ENCODE peak calls at places on chromosomes 5 and 9, in ten cellular contexts. One of them, this sample, is unnamed.

GRCh38 chr5:37112383-37112991 is 136.7 kb downstream of the CPLANE1 start:
- DNase-seq in astrocyte: peak; percentile 8
- DNase-seq in PC-3: no peak
- DNase-seq in left ventricle myocardium inferior: no peak
- DNase-seq in A549: no peak
- DNase-seq in upper lobe of left lung: no peak
- DNase-seq in neural progenitor cell: no peak
- DNase-seq in stomach: no peak
- DNase-seq in lung: no peak
- DNase-seq in mammary epithelial cell: no peak
- DNase-seq in this sample: no peak

GRCh38 chr5:68279960-68280359 is 64.4 kb downstream of the PIK3R1 start:
- DNase-seq in astrocyte: no peak
- DNase-seq in PC-3: no peak
- DNase-seq in left ventricle myocardium inferior: no peak
- DNase-seq in A549: no peak
- DNase-seq in upper lobe of left lung: no peak
- DNase-seq in neural progenitor cell: no peak
- DNase-seq in stomach: no peak
- DNase-seq in lung: no peak
- DNase-seq in mammary epithelial cell: no peak
- DNase-seq in this sample: no peak

GRCh38 chr5:180286-180918 is 10.9 kb upstream of the LRRC14B start:
- DNase-seq in astrocyte: no peak
- DNase-seq in PC-3: no peak
- DNase-seq in left ventricle myocardium inferior: no peak
- DNase-seq in A549: no peak
- DNase-seq in upper lobe of left lung: peak; percentile 1
- DNase-seq in neural progenitor cell: peak; percentile 20
- DNase-seq in stomach: no peak
- DNase-seq in lung: no peak
- DNase-seq in mammary epithelial cell: no peak
- DNase-seq in this sample: peak; percentile 26

GRCh38 chr5:173311818-173312585 is 16.2 kb downstream of the STC2 start:
- DNase-seq in astrocyte: no peak
- DNase-seq in PC-3: no peak
- DNase-seq in left ventricle myocardium inferior: no peak
- DNase-seq in A549: no peak
- DNase-seq in upper lobe of left lung: no peak
- DNase-seq in neural progenitor cell: no peak
- DNase-seq in stomach: no peak
- DNase-seq in lung: no peak
- DNase-seq in mammary epithelial cell: no peak
- DNase-seq in this sample: no peak

GRCh38 chr5:62143268-62144229 is 162.5 kb upstream of the KIF2A start:
- DNase-seq in astrocyte: peak; percentile 11
- DNase-seq in PC-3: peak; percentile 54
- DNase-seq in left ventricle myocardium inferior: no peak
- DNase-seq in A549: peak; percentile 25
- DNase-seq in upper lobe of left lung: no peak
- DNase-seq in neural progenitor cell: peak; percentile 49
- DNase-seq in stomach: no peak
- DNase-seq in lung: no peak
- DNase-seq in mammary epithelial cell: peak; percentile 40
- DNase-seq in this sample: no peak

GRCh38 chr9:90000925-90001324 is 396.1 kb downstream of the GADD45G start:
- DNase-seq in astrocyte: no peak
- DNase-seq in PC-3: no peak
- DNase-seq in left ventricle myocardium inferior: no peak
- DNase-seq in A549: no peak
- DNase-seq in upper lobe of left lung: no peak
- DNase-seq in neural progenitor cell: no peak
- DNase-seq in stomach: no peak
- DNase-seq in lung: no peak
- DNase-seq in mammary epithelial cell: no peak
- DNase-seq in this sample: no peak

GRCh38 chr9:593809-594208 is 247.7 kb upstream of the DMRT1 start:
- DNase-seq in astrocyte: no peak
- DNase-seq in PC-3: no peak
- DNase-seq in left ventricle myocardium inferior: no peak
- DNase-seq in A549: no peak
- DNase-seq in upper lobe of left lung: no peak
- DNase-seq in neural progenitor cell: no peak
- DNase-seq in stomach: no peak
- DNase-seq in lung: no peak
- DNase-seq in mammary epithelial cell: no peak
- DNase-seq in this sample: no peak

GRCh38 chr9:111700776-111701175 is 39.4 kb downstream of the GNG10 start:
- DNase-seq in astrocyte: no peak
- DNase-seq in PC-3: peak; percentile 3
- DNase-seq in left ventricle myocardium inferior: no peak
- DNase-seq in A549: no peak
- DNase-seq in upper lobe of left lung: no peak
- DNase-seq in neural progenitor cell: no peak
- DNase-seq in stomach: no peak
- DNase-seq in lung: no peak
- DNase-seq in mammary epithelial cell: no peak
- DNase-seq in this sample: no peak

GRCh38 chr5:55916986-55917385 is 65.8 kb downstream of the IL31RA start:
- DNase-seq in astrocyte: no peak
- DNase-seq in PC-3: no peak
- DNase-seq in left ventricle myocardium inferior: no peak
- DNase-seq in A549: no peak
- DNase-seq in upper lobe of left lung: no peak
- DNase-seq in neural progenitor cell: no peak
- DNase-seq in stomach: no peak
- DNase-seq in lung: no peak
- DNase-seq in mammary epithelial cell: no peak
- DNase-seq in this sample: no peak

GRCh38 chr5:60161340-60161934 is 267.9 kb upstream of the PDE4D start:
- DNase-seq in astrocyte: peak; percentile 25
- DNase-seq in PC-3: peak; percentile 53
- DNase-seq in left ventricle myocardium inferior: no peak
- DNase-seq in A549: peak; percentile 45
- DNase-seq in upper lobe of left lung: no peak
- DNase-seq in neural progenitor cell: peak; percentile 45
- DNase-seq in stomach: no peak
- DNase-seq in lung: no peak
- DNase-seq in mammary epithelial cell: peak; percentile 11
- DNase-seq in this sample: no peak

GRCh38 chr5:133373121-133373870 is 239.0 kb downstream of the FSTL4 start:
- DNase-seq in astrocyte: no peak
- DNase-seq in PC-3: no peak
- DNase-seq in left ventricle myocardium inferior: no peak
- DNase-seq in A549: peak; percentile 10
- DNase-seq in upper lobe of left lung: no peak
- DNase-seq in neural progenitor cell: no peak
- DNase-seq in stomach: no peak
- DNase-seq in lung: no peak
- DNase-seq in mammary epithelial cell: peak; percentile 78
- DNase-seq in this sample: no peak

GRCh38 chr5:133381571-133382365 is 230.6 kb downstream of the FSTL4 start:
- DNase-seq in astrocyte: no peak
- DNase-seq in PC-3: no peak
- DNase-seq in left ventricle myocardium inferior: no peak
- DNase-seq in A549: no peak
- DNase-seq in upper lobe of left lung: no peak
- DNase-seq in neural progenitor cell: no peak
- DNase-seq in stomach: peak; percentile 23
- DNase-seq in lung: no peak
- DNase-seq in mammary epithelial cell: no peak
- DNase-seq in this sample: no peak

GRCh38 chr5:133376986-133377385 is 235.4 kb downstream of the FSTL4 start:
- DNase-seq in astrocyte: no peak
- DNase-seq in PC-3: no peak
- DNase-seq in left ventricle myocardium inferior: no peak
- DNase-seq in A549: no peak
- DNase-seq in upper lobe of left lung: no peak
- DNase-seq in neural progenitor cell: no peak
- DNase-seq in stomach: no peak
- DNase-seq in lung: no peak
- DNase-seq in mammary epithelial cell: no peak
- DNase-seq in this sample: no peak

GRCh38 chr5:133381041-133381440 is 231.3 kb downstream of the FSTL4 start:
- DNase-seq in astrocyte: no peak
- DNase-seq in PC-3: no peak
- DNase-seq in left ventricle myocardium inferior: no peak
- DNase-seq in A549: no peak
- DNase-seq in upper lobe of left lung: no peak
- DNase-seq in neural progenitor cell: no peak
- DNase-seq in stomach: no peak
- DNase-seq in lung: no peak
- DNase-seq in mammary epithelial cell: no peak
- DNase-seq in this sample: no peak

GRCh38 chr5:133377736-133378135 is 234.6 kb downstream of the FSTL4 start:
- DNase-seq in astrocyte: no peak
- DNase-seq in PC-3: no peak
- DNase-seq in left ventricle myocardium inferior: no peak
- DNase-seq in A549: no peak
- DNase-seq in upper lobe of left lung: no peak
- DNase-seq in neural progenitor cell: no peak
- DNase-seq in stomach: no peak
- DNase-seq in lung: no peak
- DNase-seq in mammary epithelial cell: no peak
- DNase-seq in this sample: no peak
- TF ChIP-seq CTCF in astrocyte: no peak
- TF ChIP-seq CTCF in PC-3: no peak
- TF ChIP-seq CTCF in left ventricle myocardium inferior: no peak
- TF ChIP-seq CTCF in A549: no peak
- TF ChIP-seq CTCF in upper lobe of left lung: no peak
- TF ChIP-seq CTCF in neural progenitor cell: no peak
- TF ChIP-seq CTCF in stomach: no peak
- TF ChIP-seq CTCF in lung: no peak
- TF ChIP-seq CTCF in mammary epithelial cell: no peak
- TF ChIP-seq CTCF in this sample: no peak

GRCh38 chr9:108444400-108445358 is 411.1 kb downstream of the ACTL7B start:
- DNase-seq in astrocyte: peak; percentile 95
- DNase-seq in PC-3: peak; percentile 91
- DNase-seq in left ventricle myocardium inferior: no peak
- DNase-seq in A549: peak; percentile 30
- DNase-seq in upper lobe of left lung: no peak
- DNase-seq in neural progenitor cell: peak; percentile 11
- DNase-seq in stomach: no peak
- DNase-seq in lung: no peak
- DNase-seq in mammary epithelial cell: peak; percentile 91
- DNase-seq in this sample: no peak
- H3K4me3 ChIP-seq in astrocyte: peak overlapping the region; percentile 47
- H3K4me3 ChIP-seq in PC-3: peak overlapping the region; percentile 56
- H3K4me3 ChIP-seq in left ventricle myocardium inferior: no peak overlapping the region
- H3K4me3 ChIP-seq in A549: no peak overlapping the region
- H3K4me3 ChIP-seq in upper lobe of left lung: no peak overlapping the region
- H3K4me3 ChIP-seq in neural progenitor cell: no peak overlapping the region
- H3K4me3 ChIP-seq in stomach: no peak overlapping the region
- H3K4me3 ChIP-seq in lung: no peak overlapping the region
- H3K4me3 ChIP-seq in mammary epithelial cell: peak overlapping the region; percentile 3
- H3K4me3 ChIP-seq in this sample: no peak overlapping the region

GRCh38 chr9:128142596-128142995 is 6.7 kb upstream of the LCN2 start:
- DNase-seq in astrocyte: no peak
- DNase-seq in PC-3: no peak
- DNase-seq in left ventricle myocardium inferior: no peak
- DNase-seq in A549: no peak
- DNase-seq in upper lobe of left lung: no peak
- DNase-seq in neural progenitor cell: no peak
- DNase-seq in stomach: no peak
- DNase-seq in lung: no peak
- DNase-seq in mammary epithelial cell: no peak
- DNase-seq in this sample: no peak

GRCh38 chr9:128145536-128145935 is 3.7 kb upstream of the LCN2 start:
- DNase-seq in astrocyte: no peak
- DNase-seq in PC-3: peak; percentile 94
- DNase-seq in left ventricle myocardium inferior: no peak
- DNase-seq in A549: no peak
- DNase-seq in upper lobe of left lung: no peak
- DNase-seq in neural progenitor cell: no peak
- DNase-seq in stomach: no peak
- DNase-seq in lung: no peak
- DNase-seq in mammary epithelial cell: peak; percentile 33
- DNase-seq in this sample: peak; percentile 73

GRCh38 chr9:128142061-128142460 is 7.2 kb upstream of the LCN2 start:
- DNase-seq in astrocyte: no peak
- DNase-seq in PC-3: no peak
- DNase-seq in left ventricle myocardium inferior: no peak
- DNase-seq in A549: no peak
- DNase-seq in upper lobe of left lung: no peak
- DNase-seq in neural progenitor cell: no peak
- DNase-seq in stomach: no peak
- DNase-seq in lung: no peak
- DNase-seq in mammary epithelial cell: no peak
- DNase-seq in this sample: no peak

GRCh38 chr9:128144239-128145181 is 4.7 kb upstream of the LCN2 start:
- DNase-seq in astrocyte: no peak
- DNase-seq in PC-3: no peak
- DNase-seq in left ventricle myocardium inferior: no peak
- DNase-seq in A549: no peak
- DNase-seq in upper lobe of left lung: no peak
- DNase-seq in neural progenitor cell: no peak
- DNase-seq in stomach: no peak
- DNase-seq in lung: no peak
- DNase-seq in mammary epithelial cell: no peak
- DNase-seq in this sample: peak; percentile 55

GRCh38 chr9:128143409-128144238 is 5.6 kb upstream of the LCN2 start:
- DNase-seq in astrocyte: no peak
- DNase-seq in PC-3: peak; percentile 74
- DNase-seq in left ventricle myocardium inferior: no peak
- DNase-seq in A549: no peak
- DNase-seq in upper lobe of left lung: no peak
- DNase-seq in neural progenitor cell: no peak
- DNase-seq in stomach: no peak
- DNase-seq in lung: no peak
- DNase-seq in mammary epithelial cell: no peak
- DNase-seq in this sample: peak; percentile 65
- H3K27ac ChIP-seq in astrocyte: no peak overlapping the region
- H3K27ac ChIP-seq in PC-3: peak overlapping the region; percentile 99
- H3K27ac ChIP-seq in left ventricle myocardium inferior: peak overlapping the region; percentile 68
- H3K27ac ChIP-seq in A549: no peak overlapping the region
- H3K27ac ChIP-seq in upper lobe of left lung: no peak overlapping the region
- H3K27ac ChIP-seq in neural progenitor cell: no peak overlapping the region
- H3K27ac ChIP-seq in stomach: no peak overlapping the region
- H3K27ac ChIP-seq in lung: no peak overlapping the region
- H3K27ac ChIP-seq in mammary epithelial cell: no peak overlapping the region
- H3K27ac ChIP-seq in this sample: no peak overlapping the region

GRCh38 chr5:29697786-29698414 is 1495.6 kb upstream of the CDH6 start:
- DNase-seq in astrocyte: no peak
- DNase-seq in PC-3: peak; percentile 48
- DNase-seq in left ventricle myocardium inferior: no peak
- DNase-seq in A549: peak; percentile 12
- DNase-seq in upper lobe of left lung: no peak
- DNase-seq in neural progenitor cell: peak; percentile 58
- DNase-seq in stomach: no peak
- DNase-seq in lung: no peak
- DNase-seq in mammary epithelial cell: no peak
- DNase-seq in this sample: no peak
- TF ChIP-seq CTCF in astrocyte: no peak
- TF ChIP-seq CTCF in PC-3: peak; percentile 73
- TF ChIP-seq CTCF in left ventricle myocardium inferior: no peak
- TF ChIP-seq CTCF in A549: peak; percentile 12
- TF ChIP-seq CTCF in upper lobe of left lung: no peak
- TF ChIP-seq CTCF in neural progenitor cell: peak; percentile 64
- TF ChIP-seq CTCF in stomach: no peak
- TF ChIP-seq CTCF in lung: no peak
- TF ChIP-seq CTCF in mammary epithelial cell: no peak
- TF ChIP-seq CTCF in this sample: peak; percentile 12

This sample was measured in kidney.